ENCODE peak calls at places on chromosomes 3 and 15, in four cellular contexts. One of them, this sample, is unnamed.

GRCh38 chr15:63514533-63514943 is 10.1 kb downstream of the USP3 start:
- DNase-seq in K562: no peak
- DNase-seq in WTC11: no peak
- DNase-seq in SK-N-SH: no peak
- DNase-seq in this sample: peak

GRCh38 chr3:58041826-58042324 is 33.7 kb downstream of the FLNB start:
- DNase-seq in K562: no peak
- DNase-seq in WTC11: no peak
- DNase-seq in SK-N-SH: no peak
- DNase-seq in this sample: peak

GRCh38 chr15:68256675-68257450 is 20.7 kb upstream of the FEM1B start:
- DNase-seq in K562: no peak
- DNase-seq in WTC11: peak
- DNase-seq in SK-N-SH: no peak
- DNase-seq in this sample: peak

GRCh38 chr3:123586966-123587365 is 2.1 kb upstream of the HACD2 start:
- DNase-seq in K562: no peak
- DNase-seq in WTC11: no peak
- DNase-seq in SK-N-SH: no peak
- DNase-seq in this sample: no peak

GRCh38 chr3:17424137-17424536 is 318.3 kb downstream of the TBC1D5 start:
- DNase-seq in K562: no peak
- DNase-seq in WTC11: no peak
- DNase-seq in SK-N-SH: peak
- DNase-seq in this sample: no peak

GRCh38 chr3:48119495-48120193 is 68.6 kb downstream of the CDC25A start:
- DNase-seq in K562: no peak
- DNase-seq in WTC11: no peak
- DNase-seq in SK-N-SH: no peak
- DNase-seq in this sample: no peak

GRCh38 chr3:20344400-20344959 is 158.5 kb upstream of the SGO1 start:
- DNase-seq in K562: no peak
- DNase-seq in WTC11: no peak
- DNase-seq in SK-N-SH: no peak
- DNase-seq in this sample: no peak

GRCh38 chr3:30646181-30646876 is 39.9 kb downstream of the TGFBR2 start:
- DNase-seq in K562: no peak
- DNase-seq in WTC11: no peak
- DNase-seq in SK-N-SH: no peak
- DNase-seq in this sample: no peak

GRCh38 chr3:26799679-26800317 is 177.2 kb downstream of the LRRC3B start:
- DNase-seq in K562: no peak
- DNase-seq in WTC11: no peak
- DNase-seq in SK-N-SH: no peak
- DNase-seq in this sample: no peak

GRCh38 chr15:40409366-40409765 is 3.8 kb downstream of the IVD start:
- DNase-seq in K562: no peak
- DNase-seq in WTC11: no peak
- DNase-seq in SK-N-SH: no peak
- DNase-seq in this sample: no peak

GRCh38 chr15:40439461-40440299 is 1.1 kb upstream of the BAHD1 start:
- DNase-seq in K562: peak
- DNase-seq in WTC11: peak
- DNase-seq in SK-N-SH: peak
- DNase-seq in this sample: peak

GRCh38 chr3:170054204-170054603 is 16.4 kb downstream of the GPR160 start:
- DNase-seq in K562: no peak
- DNase-seq in WTC11: no peak
- DNase-seq in SK-N-SH: no peak
- DNase-seq in this sample: no peak

GRCh38 chr3:139332092-139332491 is 11.7 kb upstream of the MRPS22 start:
- DNase-seq in K562: no peak
- DNase-seq in WTC11: no peak
- DNase-seq in SK-N-SH: no peak
- DNase-seq in this sample: no peak

GRCh38 chr15:63250312-63250965 is 27.0 kb upstream of the APH1B start:
- DNase-seq in K562: no peak
- DNase-seq in WTC11: no peak
- DNase-seq in SK-N-SH: no peak
- DNase-seq in this sample: no peak

GRCh38 chr3:187804120-187805106 is 59.1 kb upstream of the BCL6 start:
- DNase-seq in K562: no peak
- DNase-seq in WTC11: no peak
- DNase-seq in SK-N-SH: no peak
- DNase-seq in this sample: no peak

GRCh38 chr3:187799942-187800637 is 54.8 kb upstream of the BCL6 start:
- DNase-seq in K562: no peak
- DNase-seq in WTC11: no peak
- DNase-seq in SK-N-SH: no peak
- DNase-seq in this sample: no peak

GRCh38 chr3:187801152-187801551 is 55.9 kb upstream of the BCL6 start:
- DNase-seq in K562: no peak
- DNase-seq in WTC11: no peak
- DNase-seq in SK-N-SH: no peak
- DNase-seq in this sample: no peak

GRCh38 chr3:187802203-187802927 is 57.1 kb upstream of the BCL6 start:
- DNase-seq in K562: no peak
- DNase-seq in WTC11: no peak
- DNase-seq in SK-N-SH: no peak
- DNase-seq in this sample: no peak

GRCh38 chr3:187802928-187803259 is 57.6 kb upstream of the BCL6 start:
- DNase-seq in K562: no peak
- DNase-seq in WTC11: no peak
- DNase-seq in SK-N-SH: no peak
- DNase-seq in this sample: no peak
- TF ChIP-seq FOXJ3 in K562: no peak
- TF ChIP-seq FOXJ3 in WTC11: no peak
- TF ChIP-seq FOXJ3 in SK-N-SH: no peak
- TF ChIP-seq FOXJ3 in this sample: no peak

GRCh38 chr3:186722457-186722856 is 5.3 kb downstream of the KNG1 start:
- DNase-seq in K562: no peak
- DNase-seq in WTC11: peak
- DNase-seq in SK-N-SH: peak
- DNase-seq in this sample: peak

GRCh38 chr3:186724911-186725310 is 7.8 kb downstream of the KNG1 start:
- DNase-seq in K562: no peak
- DNase-seq in WTC11: no peak
- DNase-seq in SK-N-SH: no peak
- DNase-seq in this sample: no peak

GRCh38 chr3:186717039-186717457 is at the start of gene KNG1:
- DNase-seq in K562: no peak
- DNase-seq in WTC11: no peak
- DNase-seq in SK-N-SH: no peak
- DNase-seq in this sample: peak

GRCh38 chr3:186719945-186720739 is 3.0 kb downstream of the KNG1 start:
- DNase-seq in K562: peak
- DNase-seq in WTC11: no peak
- DNase-seq in SK-N-SH: peak
- DNase-seq in this sample: peak
- TF ChIP-seq FOXJ3 in K562: no peak
- TF ChIP-seq FOXJ3 in WTC11: no peak
- TF ChIP-seq FOXJ3 in SK-N-SH: no peak
- TF ChIP-seq FOXJ3 in this sample: no peak

DNA sequence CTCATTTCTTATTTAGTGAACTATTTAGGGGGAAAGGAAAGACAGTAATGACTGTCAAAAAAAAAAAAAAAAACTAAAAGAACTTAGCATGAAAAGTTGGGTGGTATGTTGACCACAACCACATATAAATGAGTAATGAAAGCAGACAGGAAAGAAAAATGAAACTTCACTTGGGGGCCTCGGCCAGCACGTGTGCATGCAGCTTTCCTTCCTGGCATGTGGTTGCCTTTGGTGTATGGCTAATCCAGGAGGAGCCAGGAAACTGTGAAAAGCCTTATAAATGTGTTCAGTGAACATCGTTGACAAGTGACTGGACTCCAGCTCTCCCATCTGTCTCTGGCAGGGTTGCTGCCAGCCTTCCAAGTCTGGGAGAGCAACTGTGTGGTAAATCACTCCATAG is 195.1 kb downstream of the DTWD1 start:
- DNase-seq in K562: no peak
- DNase-seq in WTC11: no peak
- DNase-seq in SK-N-SH: no peak
- DNase-seq in this sample: no peak
- TF ChIP-seq FOXJ3 in K562: no peak
- TF ChIP-seq FOXJ3 in WTC11: no peak
- TF ChIP-seq FOXJ3 in SK-N-SH: no peak
- TF ChIP-seq FOXJ3 in this sample: no peak

DNA sequence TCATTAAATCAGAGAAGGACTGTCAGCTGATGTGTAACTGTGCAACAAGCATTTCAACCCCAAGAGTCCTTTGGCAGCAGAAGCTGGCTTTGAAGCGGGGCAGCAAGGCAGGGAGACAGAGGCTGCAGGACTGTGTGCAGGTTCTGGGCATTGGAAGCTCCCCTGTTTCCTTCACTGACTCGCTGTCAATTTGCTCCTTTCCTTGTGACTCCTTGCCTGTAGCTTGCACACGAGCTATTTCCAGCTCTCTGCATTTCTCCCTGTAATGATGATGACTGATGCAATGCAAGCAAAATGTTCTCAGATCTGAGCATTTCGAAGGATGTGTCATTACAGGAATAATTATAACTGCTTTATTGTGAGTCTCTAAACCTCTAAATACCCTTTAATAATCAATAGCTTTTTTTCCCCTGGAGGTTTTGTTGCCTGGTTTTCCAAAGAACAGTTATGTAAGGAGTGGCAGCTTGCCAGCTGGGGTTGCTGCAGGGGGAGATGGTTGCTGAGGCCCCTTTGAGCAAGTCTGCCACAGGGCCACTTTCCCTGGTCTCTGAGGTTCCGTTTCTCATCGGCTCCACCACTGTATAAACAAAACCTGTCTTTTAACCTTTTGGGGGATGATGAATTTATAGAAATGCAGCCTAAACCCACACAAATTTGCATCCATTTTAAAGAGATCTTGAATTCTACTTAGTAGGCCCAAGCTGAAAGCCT is 2.9 kb downstream of the APOD start:
- DNase-seq in K562: no peak
- DNase-seq in WTC11: no peak
- DNase-seq in SK-N-SH: no peak
- DNase-seq in this sample: no peak
- TF ChIP-seq FOXJ3 in K562: no peak
- TF ChIP-seq FOXJ3 in WTC11: no peak
- TF ChIP-seq FOXJ3 in SK-N-SH: no peak
- TF ChIP-seq FOXJ3 in this sample: no peak

GRCh38 chr3:185656321-185656840 is 70.3 kb downstream of the SENP2 start:
- DNase-seq in K562: no peak
- DNase-seq in WTC11: no peak
- DNase-seq in SK-N-SH: no peak
- DNase-seq in this sample: no peak

GRCh38 chr3:185657691-185658503 is 71.8 kb downstream of the SENP2 start:
- DNase-seq in K562: no peak
- DNase-seq in WTC11: no peak
- DNase-seq in SK-N-SH: no peak
- DNase-seq in this sample: no peak

GRCh38 chr3:185655426-185656320 is 69.6 kb downstream of the SENP2 start:
- DNase-seq in K562: no peak
- DNase-seq in WTC11: no peak
- DNase-seq in SK-N-SH: no peak
- DNase-seq in this sample: no peak

GRCh38 chr3:185658504-185658912 is 72.4 kb downstream of the SENP2 start:
- DNase-seq in K562: no peak
- DNase-seq in WTC11: no peak
- DNase-seq in SK-N-SH: no peak
- DNase-seq in this sample: peak

GRCh38 chr3:185657211-185657610 is 71.1 kb downstream of the SENP2 start:
- DNase-seq in K562: no peak
- DNase-seq in WTC11: no peak
- DNase-seq in SK-N-SH: no peak
- DNase-seq in this sample: no peak
- TF ChIP-seq FOXJ3 in K562: no peak
- TF ChIP-seq FOXJ3 in WTC11: no peak
- TF ChIP-seq FOXJ3 in SK-N-SH: no peak
- TF ChIP-seq FOXJ3 in this sample: no peak

GRCh38 chr15:72037321-72037720 is 80.6 kb downstream of the MYO9A start:
- DNase-seq in K562: no peak
- DNase-seq in WTC11: no peak
- DNase-seq in SK-N-SH: no peak
- DNase-seq in this sample: peak
- TF ChIP-seq FOXJ3 in K562: no peak
- TF ChIP-seq FOXJ3 in WTC11: no peak
- TF ChIP-seq FOXJ3 in SK-N-SH: no peak
- TF ChIP-seq FOXJ3 in this sample: no peak